ENCODE peak calls at places on chromosome 22, in six cellular contexts. R, C, T, V, Z and K are unnamed samples.

GRCh38 chr22:30889996-30890480 is 78.5 kb downstream of the MORC2 start:
- DNase-seq in R (no peak), C (no peak), T (no peak), V (no peak), Z (no peak), K (no peak)

GRCh38 chr22:45586651-45587405 is 84.1 kb downstream of the FBLN1 start:
- DNase-seq in R (no peak), C (no peak), T (no peak), V (no peak), Z (no peak), K (no peak)

GRCh38 chr22:29907753-29908515 is 25.0 kb downstream of the MTMR3 start:
- DNase-seq in R (peak; percentile 93), C (peak; percentile 95), T (no peak), V (no peak), Z (peak; percentile 97), K (peak; percentile 95)

GRCh38 chr22:45879552-45879949 is 97.4 kb downstream of the WNT7B start:
- DNase-seq in R (no peak), C (no peak), T (no peak), V (no peak), Z (no peak), K (no peak)

GRCh38 chr22:22785316-22786065 is 102.1 kb upstream of the IGLL5 start:
- DNase-seq in R (no peak), C (no peak), T (no peak), V (no peak), Z (no peak), K (no peak)

GRCh38 chr22:30228509-30229359 is 17.8 kb downstream of the LIF start:
- DNase-seq in R (no peak), C (no peak), T (no peak), V (no peak), Z (no peak), K (no peak)

GRCh38 chr22:27581688-27582087 is 219.9 kb downstream of the MN1 start:
- DNase-seq in R (no peak), C (peak; percentile 76), T (no peak), V (no peak), Z (no peak), K (peak; percentile 36)

GRCh38 chr22:27720860-27721259 is 80.7 kb downstream of the MN1 start:
- DNase-seq in R (no peak), C (no peak), T (no peak), V (no peak), Z (no peak), K (no peak)

GRCh38 chr22:22614065-22614464 is 30.3 kb upstream of the GGTLC2 start:
- DNase-seq in R (no peak), C (no peak), T (no peak), V (no peak), Z (no peak), K (no peak)

GRCh38 chr22:29313126-29314071 is 2.1 kb downstream of the RASL10A start:
- DNase-seq in R (peak; percentile 34), C (peak; percentile 56), T (no peak), V (no peak), Z (peak; percentile 37), K (no peak)

GRCh38 chr22:28425211-28425610 is 254.4 kb downstream of the TTC28 start:
- DNase-seq in R (no peak), C (no peak), T (no peak), V (no peak), Z (no peak), K (no peak)

GRCh38 chr22:43740587-43741270 is 71.4 kb downstream of the EFCAB6 start:
- DNase-seq in R (no peak), C (no peak), T (no peak), V (no peak), Z (no peak), K (no peak)

GRCh38 chr22:25930083-25930482 is 188.1 kb downstream of the MYO18B start:
- DNase-seq in R (no peak), C (no peak), T (no peak), V (no peak), Z (no peak), K (no peak)

GRCh38 chr22:32177221-32177765 is 18.2 kb upstream of the C22orf42 start:
- DNase-seq in R (no peak), C (peak; percentile 1), T (no peak), V (no peak), Z (no peak), K (no peak)

GRCh38 chr22:36369922-36370781 is 17.6 kb downstream of the MYH9 start:
- DNase-seq in R (no peak), C (peak; percentile 48), T (no peak), V (no peak), Z (peak; percentile 40), K (no peak)

GRCh38 chr22:36279219-36279666 is 26.3 kb downstream of the APOL1 start:
- DNase-seq in R (no peak), C (no peak), T (no peak), V (no peak), Z (no peak), K (no peak)

GRCh38 chr22:27212617-27213177 is 555.3 kb downstream of the MIAT start:
- DNase-seq in R (no peak), C (peak; percentile 98), T (no peak), V (no peak), Z (peak; percentile 95), K (peak; percentile 96)

GRCh38 chr22:36221799-36222751 is 17.3 kb downstream of the APOL2 start:
- DNase-seq in R (peak; percentile 32), C (peak; percentile 46), T (peak; percentile 52), V (peak; percentile 28), Z (peak; percentile 33), K (no peak)

GRCh38 chr22:31637375-31637937 is 24.6 kb downstream of the PISD start:
- DNase-seq in R (no peak), C (peak; percentile 28), T (no peak), V (no peak), Z (no peak), K (no peak)

GRCh38 chr22:23700706-23701105 is 9.9 kb downstream of the RGL4 start:
- DNase-seq in R (no peak), C (no peak), T (no peak), V (no peak), Z (peak; percentile 56), K (no peak)

GRCh38 chr22:24155597-24156145 is 25.6 kb upstream of the SUSD2 start:
- DNase-seq in R (no peak), C (peak; percentile 61), T (peak; percentile 37), V (peak; percentile 22), Z (peak; percentile 71), K (no peak)

DNA sequence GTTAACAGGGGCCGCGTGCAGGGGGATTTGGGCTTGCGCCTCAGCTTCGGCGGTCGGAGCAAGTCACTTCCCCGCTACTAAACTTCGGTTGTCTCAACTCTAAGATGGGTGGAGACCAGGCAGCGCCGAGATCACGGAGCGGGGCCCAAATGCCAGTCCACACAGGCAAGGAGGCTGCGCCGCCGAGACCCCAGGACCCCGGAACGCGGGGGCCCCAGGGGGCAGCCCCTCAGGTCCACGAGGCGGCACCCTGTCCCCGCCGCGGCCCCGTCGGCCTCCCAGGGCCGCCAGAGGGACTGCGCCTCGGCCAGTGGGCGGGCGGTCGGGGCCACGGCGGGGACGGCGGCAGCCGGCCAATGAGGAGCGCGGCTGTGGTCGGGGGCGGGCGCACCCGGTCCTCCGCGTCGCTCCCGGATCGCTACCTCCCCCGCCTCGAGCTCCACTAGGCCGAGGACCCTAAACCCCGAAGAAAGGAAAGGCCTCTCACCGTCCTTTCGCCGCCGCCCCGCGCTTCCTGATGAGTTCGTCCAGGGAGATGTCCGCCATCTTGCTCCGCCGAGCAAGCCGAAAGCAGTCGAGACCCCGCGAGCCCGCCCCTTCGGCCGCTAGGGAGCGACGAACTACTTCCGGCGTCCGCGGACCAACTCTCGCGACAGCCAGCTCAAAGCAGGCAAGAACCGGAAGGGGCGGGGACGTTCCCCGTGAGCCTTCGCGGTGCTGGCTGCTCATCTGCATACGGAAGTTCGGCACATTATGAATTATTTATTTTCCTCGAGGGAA is at the start of gene POLDIP3:
- DNase-seq in R (peak; percentile 96), C (peak; percentile 98), T (peak; percentile 99), V (peak; percentile 97), Z (peak; percentile 99), K (peak; percentile 94)
- TF ChIP-seq CTCF in R (no peak), C (no peak), T (peak; percentile 35), V (peak; percentile 39), Z (no peak), K (peak; percentile 26)

GRCh38 chr22:37594237-37594636 is 14.3 kb upstream of the LGALS2 start:
- DNase-seq in R (no peak), C (no peak), T (no peak), V (no peak), Z (no peak), K (no peak)
- TF ChIP-seq CTCF in R (peak; percentile 35), C (no peak), T (no peak), V (no peak), Z (no peak), K (no peak)

DNA sequence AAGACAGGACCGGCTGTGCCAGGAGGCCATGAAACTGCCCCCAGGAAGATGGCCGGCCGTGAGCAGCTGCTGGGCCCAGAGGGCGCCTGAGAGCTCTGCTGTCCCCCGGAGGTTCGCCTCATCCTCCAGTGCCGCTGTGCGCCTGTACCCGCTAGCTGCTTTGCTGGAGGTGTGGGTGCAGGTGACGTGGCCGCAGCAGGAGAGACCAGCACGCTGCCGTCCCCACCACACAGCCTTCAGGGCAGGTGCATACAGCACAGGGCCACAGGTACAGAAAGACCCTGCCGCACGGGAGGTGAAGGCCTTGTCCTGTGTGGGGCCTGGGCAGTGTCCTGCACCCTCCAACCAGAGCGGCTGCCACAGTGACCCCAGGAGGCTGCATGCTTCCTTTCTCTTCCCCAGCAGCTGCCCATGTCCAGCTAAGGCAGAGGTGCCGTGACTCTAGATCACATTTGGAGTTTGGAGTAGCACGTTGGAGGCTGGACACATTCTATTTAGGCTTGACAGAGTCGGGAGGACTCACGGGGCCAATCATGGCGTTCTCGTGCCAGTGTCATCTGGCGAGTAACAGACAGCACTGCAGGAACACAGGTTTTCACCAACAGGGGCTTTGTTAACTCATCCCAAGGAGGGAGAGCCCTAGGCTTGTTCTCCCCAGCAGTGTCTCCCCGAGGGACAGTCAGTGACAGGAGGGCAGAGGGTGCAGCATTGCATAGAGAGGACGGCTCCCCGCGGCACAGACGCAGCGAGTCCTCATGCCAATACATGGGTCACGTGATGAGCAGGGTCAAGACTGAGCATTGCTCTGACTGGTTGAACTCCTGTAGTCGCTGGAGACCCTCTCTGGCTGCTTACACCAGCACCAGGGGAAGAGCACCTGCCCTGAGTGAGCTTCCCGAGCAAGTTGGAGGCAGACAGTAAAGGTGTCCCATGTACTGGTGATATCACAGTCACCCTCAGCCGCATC is 18.7 kb upstream of the PANX2 start:
- DNase-seq in R (no peak), C (no peak), T (no peak), V (no peak), Z (no peak), K (no peak)
- TF ChIP-seq CTCF in R (no peak), C (no peak), T (no peak), V (no peak), Z (no peak), K (no peak)

DNA sequence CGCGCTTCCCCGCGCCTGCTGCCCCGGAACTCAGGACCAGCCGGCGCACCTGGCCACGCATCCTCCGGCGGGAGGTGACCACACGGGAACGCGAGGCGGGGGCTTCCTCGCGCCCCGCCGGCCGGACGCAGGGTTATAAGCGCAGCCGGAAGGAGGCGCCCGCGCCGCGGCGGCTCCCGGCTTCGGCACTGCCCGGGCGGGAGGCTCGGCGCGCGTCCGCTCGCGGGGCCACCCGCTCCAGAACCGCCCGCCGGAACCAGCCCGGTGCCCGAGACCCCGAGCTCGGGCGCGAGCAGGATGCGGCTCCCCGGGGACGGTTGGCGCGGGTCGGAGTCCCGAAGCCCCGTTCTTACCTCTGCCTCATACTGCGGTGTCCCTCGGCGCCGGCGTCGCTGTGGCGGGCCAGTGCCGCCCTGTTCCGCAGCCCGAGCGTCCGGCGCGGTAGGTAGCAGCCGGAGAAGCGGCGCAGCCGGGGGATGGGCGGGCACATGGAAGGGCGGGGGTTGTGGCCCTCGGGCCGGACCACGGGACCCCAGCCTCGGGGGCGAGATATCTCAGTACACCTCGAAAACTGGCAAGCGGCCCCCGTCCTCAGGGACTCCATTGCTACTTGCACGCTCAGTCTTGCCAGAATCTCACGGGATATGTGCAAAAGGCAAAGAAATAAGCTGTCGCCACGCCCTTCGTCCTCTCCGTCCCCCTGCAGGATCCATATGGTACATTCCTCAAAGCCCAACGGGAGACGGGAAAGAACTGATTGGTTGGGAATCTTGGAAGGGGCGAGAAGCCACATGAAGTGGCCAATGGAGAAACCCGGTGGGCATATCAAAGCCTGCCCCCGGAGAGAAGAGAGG is 23.1 kb downstream of the MICAL3 start:
- DNase-seq in R (peak; percentile 99), C (peak; percentile 99), T (peak; percentile 73), V (peak; percentile 76), Z (peak; percentile 99), K (peak; percentile 96)
- TF ChIP-seq CTCF in R (peak; percentile 3), C (no peak), T (peak; percentile 66), V (peak; percentile 64), Z (peak; percentile 42), K (peak; percentile 23)